ENCODE peak calls at places on chromosomes 3 and 15, in seven cellular contexts. One of them, this sample, is unnamed.

GRCh38 chr3:39113291-39113690 is 5.8 kb downstream of the TTC21A start:
- DNase-seq in brain microvascular endothelial cell: no peak
- DNase-seq in IMR-90: no peak
- DNase-seq in choroid plexus epithelial cell: no peak
- DNase-seq in astrocyte of the spinal cord: no peak
- DNase-seq in kidney: no peak
- DNase-seq in endothelial cell of umbilical vein: no peak
- DNase-seq in this sample: no peak

GRCh38 chr15:98706387-98706786 is 58.0 kb downstream of the IGF1R start:
- DNase-seq in brain microvascular endothelial cell: no peak
- DNase-seq in IMR-90: no peak
- DNase-seq in choroid plexus epithelial cell: no peak
- DNase-seq in astrocyte of the spinal cord: no peak
- DNase-seq in kidney: no peak
- DNase-seq in endothelial cell of umbilical vein: no peak
- DNase-seq in this sample: no peak

GRCh38 chr3:189530822-189531221 is 100.4 kb upstream of the TP63 start:
- DNase-seq in brain microvascular endothelial cell: no peak
- DNase-seq in IMR-90: no peak
- DNase-seq in choroid plexus epithelial cell: peak
- DNase-seq in astrocyte of the spinal cord: peak
- DNase-seq in kidney: no peak
- DNase-seq in endothelial cell of umbilical vein: no peak
- DNase-seq in this sample: no peak

GRCh38 chr15:40217166-40217785 is 21.6 kb upstream of the PAK6 start:
- DNase-seq in brain microvascular endothelial cell: peak
- DNase-seq in IMR-90: peak
- DNase-seq in choroid plexus epithelial cell: peak
- DNase-seq in astrocyte of the spinal cord: peak
- DNase-seq in kidney: no peak
- DNase-seq in endothelial cell of umbilical vein: peak
- DNase-seq in this sample: peak

GRCh38 chr3:172749201-172749965 is 1.1 kb upstream of the ECT2 start:
- DNase-seq in brain microvascular endothelial cell: peak
- DNase-seq in IMR-90: peak
- DNase-seq in choroid plexus epithelial cell: peak
- DNase-seq in astrocyte of the spinal cord: peak
- DNase-seq in kidney: no peak
- DNase-seq in endothelial cell of umbilical vein: peak
- DNase-seq in this sample: peak

GRCh38 chr15:27506752-27507151 is 535.8 kb downstream of the GABRG3 start:
- DNase-seq in brain microvascular endothelial cell: no peak
- DNase-seq in IMR-90: no peak
- DNase-seq in choroid plexus epithelial cell: no peak
- DNase-seq in astrocyte of the spinal cord: no peak
- DNase-seq in kidney: no peak
- DNase-seq in endothelial cell of umbilical vein: no peak
- DNase-seq in this sample: no peak

GRCh38 chr15:80856400-80856799 is 77.2 kb downstream of the CEMIP start:
- DNase-seq in brain microvascular endothelial cell: no peak
- DNase-seq in IMR-90: no peak
- DNase-seq in choroid plexus epithelial cell: no peak
- DNase-seq in astrocyte of the spinal cord: no peak
- DNase-seq in kidney: no peak
- DNase-seq in endothelial cell of umbilical vein: no peak
- DNase-seq in this sample: no peak

GRCh38 chr3:110711851-110712396 is 359.7 kb upstream of the NECTIN3 start:
- DNase-seq in brain microvascular endothelial cell: peak
- DNase-seq in IMR-90: peak
- DNase-seq in choroid plexus epithelial cell: peak
- DNase-seq in astrocyte of the spinal cord: peak
- DNase-seq in kidney: no peak
- DNase-seq in endothelial cell of umbilical vein: no peak
- DNase-seq in this sample: no peak

GRCh38 chr15:30055604-30056003 is 27.2 kb upstream of the GOLGA8J start:
- DNase-seq in brain microvascular endothelial cell: no peak
- DNase-seq in IMR-90: no peak
- DNase-seq in choroid plexus epithelial cell: no peak
- DNase-seq in astrocyte of the spinal cord: no peak
- DNase-seq in kidney: no peak
- DNase-seq in endothelial cell of umbilical vein: no peak
- DNase-seq in this sample: no peak

GRCh38 chr3:45677045-45677436 is 12.2 kb upstream of the SACM1L start:
- DNase-seq in brain microvascular endothelial cell: peak
- DNase-seq in IMR-90: peak
- DNase-seq in choroid plexus epithelial cell: peak
- DNase-seq in astrocyte of the spinal cord: peak
- DNase-seq in kidney: peak
- DNase-seq in endothelial cell of umbilical vein: no peak
- DNase-seq in this sample: no peak

GRCh38 chr15:101437618-101438481 is 51.7 kb downstream of the PCSK6 start:
- DNase-seq in brain microvascular endothelial cell: no peak
- DNase-seq in IMR-90: no peak
- DNase-seq in choroid plexus epithelial cell: no peak
- DNase-seq in astrocyte of the spinal cord: no peak
- DNase-seq in kidney: no peak
- DNase-seq in endothelial cell of umbilical vein: no peak
- DNase-seq in this sample: no peak

GRCh38 chr15:62163847-62164499 is 1.1 kb downstream of the C2CD4B start:
- DNase-seq in brain microvascular endothelial cell: no peak
- DNase-seq in IMR-90: no peak
- DNase-seq in choroid plexus epithelial cell: no peak
- DNase-seq in astrocyte of the spinal cord: no peak
- DNase-seq in kidney: peak
- DNase-seq in endothelial cell of umbilical vein: peak
- DNase-seq in this sample: no peak

GRCh38 chr15:27414168-27414870 is 443.3 kb downstream of the GABRG3 start:
- DNase-seq in brain microvascular endothelial cell: no peak
- DNase-seq in IMR-90: no peak
- DNase-seq in choroid plexus epithelial cell: peak
- DNase-seq in astrocyte of the spinal cord: peak
- DNase-seq in kidney: no peak
- DNase-seq in endothelial cell of umbilical vein: no peak
- DNase-seq in this sample: no peak

GRCh38 chr15:84911879-84912660 is 27.6 kb downstream of the SLC28A1 start:
- DNase-seq in brain microvascular endothelial cell: peak
- DNase-seq in IMR-90: peak
- DNase-seq in choroid plexus epithelial cell: peak
- DNase-seq in astrocyte of the spinal cord: peak
- DNase-seq in kidney: peak
- DNase-seq in endothelial cell of umbilical vein: peak
- DNase-seq in this sample: peak

GRCh38 chr3:184480831-184481230 is 80.8 kb upstream of the EPHB3 start:
- DNase-seq in brain microvascular endothelial cell: no peak
- DNase-seq in IMR-90: no peak
- DNase-seq in choroid plexus epithelial cell: no peak
- DNase-seq in astrocyte of the spinal cord: no peak
- DNase-seq in kidney: no peak
- DNase-seq in endothelial cell of umbilical vein: no peak
- DNase-seq in this sample: no peak

GRCh38 chr15:101615986-101616848 is 36.0 kb downstream of the TM2D3 start:
- DNase-seq in brain microvascular endothelial cell: peak
- DNase-seq in IMR-90: peak
- DNase-seq in choroid plexus epithelial cell: peak
- DNase-seq in astrocyte of the spinal cord: peak
- DNase-seq in kidney: peak
- DNase-seq in endothelial cell of umbilical vein: peak
- DNase-seq in this sample: peak

GRCh38 chr15:48282186-48282585 is 49.0 kb upstream of the DUT start:
- DNase-seq in brain microvascular endothelial cell: no peak
- DNase-seq in IMR-90: peak
- DNase-seq in choroid plexus epithelial cell: peak
- DNase-seq in astrocyte of the spinal cord: peak
- DNase-seq in kidney: no peak
- DNase-seq in endothelial cell of umbilical vein: no peak
- DNase-seq in this sample: peak

GRCh38 chr15:31217566-31218270 is 108.9 kb upstream of the KLF13 start:
- DNase-seq in brain microvascular endothelial cell: no peak
- DNase-seq in IMR-90: no peak
- DNase-seq in choroid plexus epithelial cell: no peak
- DNase-seq in astrocyte of the spinal cord: no peak
- DNase-seq in kidney: no peak
- DNase-seq in endothelial cell of umbilical vein: no peak
- DNase-seq in this sample: no peak

GRCh38 chr15:25890532-25890931 is 27.4 kb upstream of the ATP10A start:
- DNase-seq in brain microvascular endothelial cell: no peak
- DNase-seq in IMR-90: no peak
- DNase-seq in choroid plexus epithelial cell: no peak
- DNase-seq in astrocyte of the spinal cord: no peak
- DNase-seq in kidney: no peak
- DNase-seq in endothelial cell of umbilical vein: no peak
- DNase-seq in this sample: no peak

GRCh38 chr3:51992017-51992682 is 3.5 kb downstream of the RPL29 start:
- DNase-seq in brain microvascular endothelial cell: no peak
- DNase-seq in IMR-90: no peak
- DNase-seq in choroid plexus epithelial cell: no peak
- DNase-seq in astrocyte of the spinal cord: no peak
- DNase-seq in kidney: no peak
- DNase-seq in endothelial cell of umbilical vein: no peak
- DNase-seq in this sample: no peak

DNA sequence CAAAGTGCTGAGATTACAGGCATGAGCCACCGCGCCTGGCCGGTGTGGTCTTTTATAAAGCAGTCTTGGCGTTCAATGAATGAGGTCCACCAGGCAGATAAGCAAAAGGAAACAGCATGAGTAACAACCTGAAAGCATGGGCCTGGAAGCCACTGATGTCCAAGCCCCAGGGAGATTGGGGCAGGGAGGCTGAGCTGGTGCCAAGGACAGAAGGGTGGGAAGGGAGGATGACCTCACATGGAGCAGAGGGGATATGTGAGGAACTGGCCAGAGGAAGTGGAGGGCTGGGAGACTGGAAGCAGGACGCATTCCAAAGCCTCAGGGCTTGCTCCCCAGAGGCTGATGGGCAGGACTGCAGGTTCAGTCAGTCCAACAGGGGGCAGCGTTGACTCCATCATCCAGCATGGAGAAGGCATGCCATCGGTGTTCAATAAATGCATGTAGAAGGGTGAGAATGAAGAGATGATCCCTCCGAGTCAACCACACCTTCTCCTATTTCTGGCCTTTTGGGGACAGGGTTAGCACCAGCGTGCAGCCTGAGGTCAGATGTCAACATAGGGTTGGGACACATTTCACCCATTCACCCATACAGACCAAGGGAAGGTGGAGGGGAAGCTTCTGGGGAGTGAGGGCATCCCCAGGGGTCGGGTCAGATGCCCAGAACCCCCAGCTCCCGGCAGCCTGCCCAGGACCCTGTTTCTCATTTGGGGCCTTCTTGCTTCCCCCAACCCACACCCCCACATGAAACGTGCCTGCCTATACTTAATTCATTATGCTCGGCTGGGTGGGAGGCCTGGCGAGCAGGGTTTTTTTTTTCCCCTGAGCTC is 14.8 kb downstream of the MYL3 start:
- DNase-seq in brain microvascular endothelial cell: peak
- DNase-seq in IMR-90: peak
- DNase-seq in choroid plexus epithelial cell: peak
- DNase-seq in astrocyte of the spinal cord: peak
- DNase-seq in kidney: peak
- DNase-seq in endothelial cell of umbilical vein: peak
- DNase-seq in this sample: no peak
- TF ChIP-seq CTCF in brain microvascular endothelial cell: peak
- TF ChIP-seq CTCF in IMR-90: peak
- TF ChIP-seq CTCF in choroid plexus epithelial cell: peak
- TF ChIP-seq CTCF in astrocyte of the spinal cord: peak
- TF ChIP-seq CTCF in kidney: no peak
- TF ChIP-seq CTCF in endothelial cell of umbilical vein: peak
- TF ChIP-seq CTCF in this sample: peak

DNA sequence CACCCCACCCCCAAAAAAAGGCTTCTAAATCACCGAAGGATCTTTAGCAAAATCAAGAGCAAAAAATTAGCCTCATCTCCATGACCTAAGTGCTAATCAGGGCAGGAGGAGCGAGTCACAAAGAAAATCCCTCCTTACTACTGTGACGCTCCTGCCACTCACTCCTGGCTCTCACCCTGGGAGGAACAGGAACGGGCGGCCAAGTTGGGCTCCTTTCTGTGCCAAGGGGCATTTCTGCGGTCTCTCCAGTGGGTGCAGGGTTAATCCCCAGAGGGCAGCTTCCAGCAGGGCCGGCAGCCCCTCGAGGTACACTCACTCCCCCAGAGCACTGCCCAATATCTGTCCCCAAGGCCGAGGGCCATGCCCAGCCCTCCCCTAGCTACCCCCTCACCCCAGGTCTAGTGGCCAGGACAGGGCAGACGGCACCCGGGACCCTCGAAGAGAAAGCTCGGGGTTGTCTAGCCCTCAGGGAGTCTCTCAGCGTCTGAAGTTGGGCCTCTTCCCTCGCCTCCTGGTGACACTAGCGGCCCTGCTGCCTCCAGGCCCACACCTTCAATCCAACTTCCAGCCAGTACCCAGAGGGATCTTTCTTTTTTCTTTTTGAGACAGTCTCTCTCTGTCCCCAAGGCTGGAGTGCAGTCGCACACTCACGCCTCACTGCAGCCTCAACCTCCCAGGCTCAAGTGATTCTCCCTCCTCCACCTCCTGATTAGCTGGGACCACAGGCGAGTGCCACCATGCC is 706 bp downstream of the CAV3 start:
- DNase-seq in brain microvascular endothelial cell: no peak
- DNase-seq in IMR-90: no peak
- DNase-seq in choroid plexus epithelial cell: no peak
- DNase-seq in astrocyte of the spinal cord: no peak
- DNase-seq in kidney: no peak
- DNase-seq in endothelial cell of umbilical vein: no peak
- DNase-seq in this sample: no peak
- H3K4me3 ChIP-seq in brain microvascular endothelial cell: no peak
- H3K4me3 ChIP-seq in IMR-90: no peak
- H3K4me3 ChIP-seq in choroid plexus epithelial cell: no peak
- H3K4me3 ChIP-seq in astrocyte of the spinal cord: no peak
- H3K4me3 ChIP-seq in kidney: no peak
- H3K4me3 ChIP-seq in endothelial cell of umbilical vein: no peak
- H3K4me3 ChIP-seq in this sample: no peak

GRCh38 chr3:174000675-174001074 is 603.1 kb downstream of the NLGN1 start:
- DNase-seq in brain microvascular endothelial cell: no peak
- DNase-seq in IMR-90: no peak
- DNase-seq in choroid plexus epithelial cell: no peak
- DNase-seq in astrocyte of the spinal cord: no peak
- DNase-seq in kidney: no peak
- DNase-seq in endothelial cell of umbilical vein: no peak
- DNase-seq in this sample: no peak

GRCh38 chr3:174002543-174002942 is 605.0 kb downstream of the NLGN1 start:
- DNase-seq in brain microvascular endothelial cell: no peak
- DNase-seq in IMR-90: no peak
- DNase-seq in choroid plexus epithelial cell: peak
- DNase-seq in astrocyte of the spinal cord: peak
- DNase-seq in kidney: no peak
- DNase-seq in endothelial cell of umbilical vein: peak
- DNase-seq in this sample: no peak
- TF ChIP-seq CTCF in brain microvascular endothelial cell: peak
- TF ChIP-seq CTCF in IMR-90: peak
- TF ChIP-seq CTCF in choroid plexus epithelial cell: peak
- TF ChIP-seq CTCF in astrocyte of the spinal cord: peak
- TF ChIP-seq CTCF in kidney: no peak
- TF ChIP-seq CTCF in endothelial cell of umbilical vein: peak
- TF ChIP-seq CTCF in this sample: peak

DNA sequence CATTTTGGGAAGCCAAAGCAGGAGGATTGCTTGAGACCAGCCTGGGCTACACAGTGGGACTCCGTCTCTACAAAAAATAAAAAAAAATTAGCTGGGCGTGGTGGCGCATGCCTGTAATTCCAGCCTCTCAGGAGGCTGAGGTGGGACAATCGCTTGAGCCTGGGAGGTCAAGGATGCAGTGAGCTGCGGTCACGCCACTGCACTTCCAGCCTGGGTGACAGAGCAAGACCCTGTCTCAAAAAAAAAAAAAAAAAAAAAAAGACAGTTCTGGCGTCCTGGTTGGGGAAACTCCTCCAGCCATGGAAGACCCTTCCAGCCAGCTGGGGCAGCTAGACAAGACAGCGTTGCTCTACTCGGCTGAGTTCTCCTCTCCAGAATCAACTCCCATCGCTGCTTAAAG is 36.5 kb downstream of the CPN2 start:
- DNase-seq in brain microvascular endothelial cell: no peak
- DNase-seq in IMR-90: no peak
- DNase-seq in choroid plexus epithelial cell: no peak
- DNase-seq in astrocyte of the spinal cord: no peak
- DNase-seq in kidney: no peak
- DNase-seq in endothelial cell of umbilical vein: no peak
- DNase-seq in this sample: no peak
- H3K4me3 ChIP-seq in brain microvascular endothelial cell: no peak
- H3K4me3 ChIP-seq in IMR-90: no peak
- H3K4me3 ChIP-seq in choroid plexus epithelial cell: no peak
- H3K4me3 ChIP-seq in astrocyte of the spinal cord: peak
- H3K4me3 ChIP-seq in kidney: no peak
- H3K4me3 ChIP-seq in endothelial cell of umbilical vein: no peak
- H3K4me3 ChIP-seq in this sample: no peak

This sample was measured in retinal pigment epithelial cell.